ENCODE peak calls at places on chromosomes 4 and X, in six cellular contexts. G is right lobe of liver, L is tibial nerve, Y is heart left ventricle, C is lower leg skin, H is A549. O is an unnamed sample.

GRCh38 chr4:38948551-38948950 is 80.9 kb downstream of the FAM114A1 start:
- DNase-seq in Y (no peak), L (peak), H (peak), C (peak), G (no peak), O (peak)

GRCh38 chr4:116358633-116359222 is 726.6 kb downstream of the TRAM1L1 start:
- DNase-seq in Y (no peak), C (peak), L (no peak), G (no peak), H (peak), O (peak)

GRCh38 chr4:84596826-84597225 is 13.9 kb downstream of the CDS1 start:
- DNase-seq in C (no peak), L (no peak), G (no peak), H (no peak), Y (no peak), O (no peak)

GRCh38 chrX:68698955-68699354 is 51.5 kb downstream of the STARD8 start:
- DNase-seq in G (peak), C (no peak), H (peak), L (no peak), Y (no peak), O (no peak)

GRCh38 chr4:139817657-139818452 is 152.2 kb downstream of the MGST2 start:
- DNase-seq in C (peak), H (no peak), G (no peak), Y (peak), L (no peak), O (no peak)

GRCh38 chrX:129661369-129661768 is 6.6 kb upstream of the APLN start:
- DNase-seq in C (no peak), G (no peak), H (no peak), L (no peak), Y (no peak), O (no peak)

GRCh38 chrX:154991039-154991438 is 31.5 kb downstream of the F8 start:
- DNase-seq in G (no peak), Y (no peak), L (no peak), H (no peak), C (no peak), O (no peak)

GRCh38 chr4:142698541-142698940 is 147.6 kb downstream of the INPP4B start:
- DNase-seq in H (no peak), Y (no peak), G (no peak), L (no peak), C (no peak), O (no peak)

GRCh38 chrX:10496345-10496965 is 123.9 kb downstream of the MID1 start:
- DNase-seq in G (no peak), H (no peak), Y (no peak), L (no peak), C (no peak), O (no peak)

GRCh38 chr4:41258783-41259182 is 2.1 kb downstream of the UCHL1 start:
- DNase-seq in H (peak), Y (no peak), G (no peak), L (no peak), C (no peak), O (no peak)

GRCh38 chrX:150872773-150873336 is 25.6 kb downstream of the CD99L2 start:
- DNase-seq in H (no peak), Y (no peak), G (no peak), C (no peak), L (no peak), O (no peak)

GRCh38 chr4:184163813-184164212 is 53.9 kb downstream of the ENPP6 start:
- DNase-seq in G (peak), L (no peak), Y (peak), C (no peak), H (peak), O (peak)

GRCh38 chrX:109654710-109655109 is 29.7 kb upstream of the KCNE5 start:
- DNase-seq in C (no peak), Y (no peak), H (no peak), L (no peak), G (no peak), O (no peak)

GRCh38 chr4:102687982-102688433 is 72.8 kb downstream of the MANBA start:
- DNase-seq in H (peak), Y (no peak), G (no peak), C (no peak), L (no peak), O (no peak)

GRCh38 chrX:54540289-54540688 is 10.3 kb downstream of the GNL3L start:
- DNase-seq in Y (peak), G (no peak), L (no peak), C (no peak), H (peak), O (no peak)

GRCh38 chr4:33369366-33369899 is 2649.3 kb downstream of the PCDH7 start:
- DNase-seq in G (no peak), H (no peak), Y (no peak), L (no peak), C (no peak), O (no peak)

GRCh38 chr4:81688085-81688484 is 216.4 kb upstream of the RASGEF1B start:
- DNase-seq in H (peak), G (no peak), Y (no peak), L (no peak), C (no peak), O (no peak)

GRCh38 chr4:71520308-71520707 is 181.5 kb downstream of the SLC4A4 start:
- DNase-seq in G (no peak), H (no peak), L (no peak), Y (no peak), C (no peak), O (no peak)

GRCh38 chr4:183241322-183241640 is 78.8 kb downstream of the CLDN22 start:
- DNase-seq in G (no peak), C (peak), Y (no peak), L (no peak), H (peak), O (no peak)

GRCh38 chr4:185238261-185238681 is 28.9 kb downstream of the SNX25 start:
- DNase-seq in H (no peak), G (no peak), L (no peak), C (no peak), Y (no peak), O (no peak)

GRCh38 chr4:81504685-81505598 is 33.2 kb upstream of the RASGEF1B start:
- DNase-seq in L (peak), H (no peak), G (peak), Y (peak), C (peak), O (no peak)

GRCh38 chrX:72430405-72430968 is 124.8 kb upstream of the CITED1 start:
- DNase-seq in G (no peak), L (no peak), C (no peak), Y (no peak), H (no peak), O (no peak)
- TF ChIP-seq POLR2A in G (no peak), L (no peak), C (no peak), Y (no peak), H (no peak), O (no peak)

DNA sequence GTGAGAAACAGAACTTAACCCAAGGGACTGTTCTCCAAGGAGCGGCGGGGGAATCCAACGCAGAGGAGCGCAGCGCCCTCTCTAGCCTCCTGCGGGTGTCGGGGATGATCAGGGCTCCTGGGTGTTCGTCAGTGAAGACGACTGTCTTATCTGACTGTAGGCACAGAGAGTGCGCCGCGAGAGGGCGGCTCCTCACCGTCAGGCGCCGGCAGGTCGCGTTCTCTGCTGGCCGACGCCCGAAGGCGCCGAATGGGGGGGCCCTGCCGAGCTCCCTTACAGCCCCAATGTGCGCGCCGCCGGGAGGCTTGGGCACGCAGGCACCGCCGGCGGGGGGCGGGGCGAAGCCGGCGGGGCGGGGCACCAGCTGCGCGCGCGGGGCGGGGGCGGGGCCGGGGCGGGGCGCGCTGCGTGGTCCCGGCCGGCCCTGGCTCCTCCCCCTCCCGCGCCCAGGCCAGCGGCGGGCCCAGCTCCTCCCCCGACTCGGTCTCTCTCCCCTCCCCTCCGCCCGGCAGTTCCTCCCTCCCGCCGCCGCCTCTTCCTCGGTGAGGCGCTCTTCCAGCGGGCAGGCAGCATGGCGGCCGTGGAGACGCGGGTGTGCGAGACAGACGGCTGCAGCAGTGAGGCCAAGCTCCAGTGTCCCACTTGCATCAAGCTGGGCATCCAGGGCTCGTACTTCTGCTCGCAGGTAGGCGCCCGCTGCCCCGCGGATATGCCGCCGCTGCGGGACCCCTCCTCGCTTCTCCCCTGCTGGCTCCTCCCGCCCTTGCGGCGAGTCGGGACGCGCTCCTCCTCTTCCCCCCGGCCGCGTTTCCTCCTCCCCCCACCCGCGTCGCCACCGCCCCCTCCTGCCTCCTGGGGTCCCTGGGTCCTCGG is at the start of gene METAP1:
- DNase-seq in Y (peak), C (peak), L (peak), G (peak), H (peak), O (peak)
- TF ChIP-seq POLR2A in Y (peak), C (no peak), L (peak), G (peak), H (peak), O (peak)

GRCh38 chr4:37826282-37827029 is at the start of gene PGM2:
- DNase-seq in Y (peak), C (peak), G (peak), L (peak), H (peak), O (peak)
- TF ChIP-seq POLR2A in Y (no peak), C (no peak), G (peak), L (no peak), H (peak), O (peak)

GRCh38 chrX:6095469-6095868 is 133.2 kb downstream of the NLGN4X start:
- DNase-seq in G (no peak), Y (no peak), L (no peak), H (peak), C (no peak), O (no peak)
- TF ChIP-seq POLR2A in G (no peak), Y (no peak), L (no peak), H (no peak), C (no peak), O (no peak)